ENCODE peak calls at places on chromosomes 1 and 21, in four cellular contexts. U is cardiac fibroblast, I is progenitor cell of endocrine pancreas, G is astrocyte of the spinal cord. B is an unnamed sample.

GRCh38 chr1:113282897-113283285 is 107.4 kb upstream of the MAGI3 start:
- DNase-seq in U (no peak), G (no peak), I (no peak), B (no peak)

GRCh38 chr1:204673909-204674701 is 11.4 kb downstream of the LRRN2 start:
- DNase-seq in G (no peak), U (no peak), I (no peak), B (no peak)

GRCh38 chr1:200154069-200154767 is 126.7 kb downstream of the NR5A2 start:
- DNase-seq in G (no peak), I (no peak), U (peak), B (no peak)

GRCh38 chr1:48214820-48215219 is 7.7 kb upstream of the SLC5A9 start:
- DNase-seq in I (no peak), G (no peak), U (no peak), B (no peak)

GRCh38 chr1:179870870-179871269 is 6.7 kb downstream of the TOR1AIP2 start:
- DNase-seq in I (no peak), U (no peak), G (no peak), B (no peak)

GRCh38 chr21:17476006-17476405 is 36.8 kb upstream of the CXADR start:
- DNase-seq in I (no peak), G (no peak), U (peak), B (no peak)

GRCh38 chr1:24018611-24019580 is 38.8 kb upstream of the SRSF10 start:
- DNase-seq in G (peak), U (peak), I (peak), B (peak)

GRCh38 chr1:24457866-24458265 is 42.3 kb downstream of the NIPAL3 start:
- DNase-seq in I (no peak), U (no peak), G (no peak), B (no peak)

GRCh38 chr21:16891821-16892220 is 621.0 kb upstream of the CXADR start:
- DNase-seq in G (peak), I (no peak), U (peak), B (peak)

GRCh38 chr1:207811920-207812720 is 60.3 kb downstream of the CD46 start:
- DNase-seq in U (no peak), I (no peak), G (no peak), B (peak)

GRCh38 chr1:51072040-51072439 is 30.0 kb upstream of the C1orf185 start:
- DNase-seq in I (no peak), U (no peak), G (no peak), B (no peak)

GRCh38 chr21:39141502-39141901 is 41.7 kb downstream of the PSMG1 start:
- DNase-seq in U (peak), G (peak), I (no peak), B (no peak)

GRCh38 chr1:31672988-31673387 is 28.3 kb upstream of the PEF1 start:
- DNase-seq in U (no peak), G (no peak), I (no peak), B (no peak)

GRCh38 chr1:39933956-39934941 is 20.7 kb upstream of the MFSD2A start:
- DNase-seq in I (no peak), G (peak), U (peak), B (peak)

GRCh38 chr1:194225781-194226180 is 1039.4 kb upstream of the B3GALT2 start:
- DNase-seq in G (no peak), I (no peak), U (no peak), B (no peak)

GRCh38 chr1:233722212-233722979 is 108.5 kb downstream of the KCNK1 start:
- DNase-seq in I (no peak), G (no peak), U (no peak), B (no peak)

GRCh38 chr1:2525896-2526823 is at the start of gene PANK4:
- DNase-seq in I (peak), U (peak), G (peak), B (peak)

GRCh38 chr21:45266518-45267389 is 20.9 kb downstream of the POFUT2 start:
- DNase-seq in G (peak), I (peak), U (no peak), B (no peak)

GRCh38 chr1:10508511-10508951 is 33.8 kb downstream of the PEX14 start:
- DNase-seq in I (no peak), U (no peak), G (peak), B (no peak)

GRCh38 chr1:2876846-2877245 is 75.4 kb upstream of the TTC34 start:
- DNase-seq in U (no peak), I (no peak), G (no peak), B (no peak)

GRCh38 chr1:205925730-205926129 is 17.5 kb downstream of the SLC26A9 start:
- DNase-seq in I (no peak), G (peak), U (peak), B (peak)

GRCh38 chr1:84271452-84272273 is 29.8 kb upstream of the SAMD13 start:
- DNase-seq in U (no peak), G (peak), I (no peak), B (peak)

GRCh38 chr1:57845041-57845440 is 421.2 kb upstream of the DAB1 start:
- DNase-seq in G (peak), I (no peak), U (peak), B (no peak)

GRCh38 chr1:77876884-77877283 is 11.5 kb upstream of the NEXN start:
- DNase-seq in U (peak), G (peak), I (no peak), B (peak)

GRCh38 chr1:92425617-92426016 is 61.1 kb downstream of the GFI1 start:
- DNase-seq in I (no peak), U (no peak), G (no peak), B (no peak)

GRCh38 chr1:170375082-170375733 is 156.8 kb upstream of the GORAB start:
- DNase-seq in I (no peak), G (no peak), U (no peak), B (no peak)

GRCh38 chr1:170742600-170742999 is 78.7 kb downstream of the PRRX1 start:
- DNase-seq in U (no peak), G (no peak), I (no peak), B (no peak)

GRCh38 chr1:204059970-204060369 is 12.9 kb upstream of the SOX13 start:
- DNase-seq in I (no peak), G (no peak), U (no peak), B (no peak)

GRCh38 chr1:205492201-205492667 is 12.2 kb upstream of the CDK18 start:
- DNase-seq in U (no peak), G (no peak), I (no peak), B (no peak)

GRCh38 chr1:162131405-162132321 is 62.2 kb downstream of the NOS1AP start:
- DNase-seq in G (no peak), I (no peak), U (no peak), B (no peak)

GRCh38 chr1:22971161-22972062 is 1.3 kb downstream of the LACTBL1 start:
- DNase-seq in I (no peak), U (peak), G (no peak), B (peak)

GRCh38 chr1:62391369-62391971 is 45.4 kb upstream of the USP1 start:
- DNase-seq in G (no peak), I (no peak), U (no peak), B (no peak)

GRCh38 chr1:205172729-205173366 is 38.7 kb downstream of the DSTYK start:
- DNase-seq in U (peak), G (peak), I (no peak), B (peak)

GRCh38 chr1:159851386-159851785 is 11.1 kb downstream of the VSIG8 start:
- DNase-seq in G (no peak), I (no peak), U (no peak), B (no peak)
- TF ChIP-seq CTCF in G (peak), I (no peak), U (peak), B (no peak)

GRCh38 chr1:91032349-91032748 is 10.5 kb upstream of the ZNF644 start:
- DNase-seq in U (no peak), I (no peak), G (no peak), B (no peak)

GRCh38 chr1:91038582-91038981 is 16.7 kb upstream of the ZNF644 start:
- DNase-seq in G (no peak), I (no peak), U (no peak), B (no peak)

GRCh38 chr1:91036894-91037829 is 15.3 kb upstream of the ZNF644 start:
- DNase-seq in G (no peak), I (no peak), U (peak), B (no peak)
- TF ChIP-seq CTCF in G (no peak), I (no peak), U (no peak), B (no peak)

DNA sequence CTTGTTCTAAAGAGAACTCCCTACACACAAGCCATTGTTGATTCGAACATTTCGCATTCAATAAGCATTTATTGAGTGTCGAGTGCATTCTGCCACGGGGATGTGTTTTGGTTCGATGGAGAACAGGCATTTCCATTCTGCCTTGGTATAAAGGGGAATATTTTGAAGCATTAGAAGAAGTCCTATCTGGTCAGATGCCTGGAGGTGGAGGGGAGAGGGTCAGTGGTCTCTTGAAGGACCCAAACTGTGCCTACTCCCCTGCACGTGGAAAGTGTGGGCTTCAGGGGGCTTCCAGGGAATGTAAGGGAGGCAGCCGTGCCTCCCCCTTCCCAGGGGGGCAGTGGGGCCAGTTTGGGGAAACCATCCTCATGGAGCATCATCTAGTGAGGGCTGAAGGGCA is 8.3 kb downstream of the AJAP1 start:
- DNase-seq in U (no peak), G (no peak), I (no peak), B (no peak)
- TF ChIP-seq CTCF in U (no peak), G (no peak), I (no peak), B (no peak)

DNA sequence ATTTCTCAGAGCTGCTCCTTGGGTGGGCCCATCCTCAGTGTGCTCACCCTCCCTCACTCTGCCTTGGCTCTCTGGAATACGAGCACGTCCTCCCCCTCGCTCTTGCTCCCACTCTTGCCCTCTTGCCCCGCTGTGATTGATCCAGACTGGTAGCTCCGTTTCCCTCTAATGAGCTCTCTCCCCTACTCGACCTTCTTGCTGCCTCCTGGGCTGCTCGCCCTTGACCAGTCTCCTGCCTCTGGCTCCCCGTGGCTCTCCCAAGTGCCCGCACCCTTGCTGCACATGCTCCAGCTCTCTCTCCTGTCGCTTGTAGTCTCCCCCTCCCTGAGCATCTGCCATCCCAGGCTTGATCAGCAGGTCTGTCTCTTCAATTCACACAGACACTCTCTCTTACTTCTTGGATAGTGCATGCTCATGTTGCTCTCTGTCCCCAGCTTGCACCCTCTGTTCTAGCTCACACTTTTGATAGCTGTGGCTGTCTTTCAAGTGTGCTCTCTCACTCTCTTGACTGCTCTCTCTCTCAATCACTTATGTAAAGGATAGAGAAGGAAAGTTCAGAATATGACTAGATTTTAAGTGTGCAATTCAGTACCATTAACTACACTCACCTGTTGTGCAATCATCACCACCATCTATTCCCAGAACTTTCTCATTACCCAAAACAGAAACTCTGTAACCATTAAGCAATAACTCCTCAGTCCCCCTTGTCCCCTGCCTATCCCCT is 51.1 kb downstream of the PHC2 start:
- DNase-seq in I (no peak), G (no peak), U (no peak), B (no peak)
- TF ChIP-seq CTCF in I (no peak), G (no peak), U (no peak), B (no peak)